ENCODE peak calls at places on chromosomes 1 and 21, in eight cellular contexts. I, P, V, O, J, C, U and F are unnamed samples.

GRCh38 chr1:68269637-68270430 is 37.5 kb upstream of the WLS start:
- DNase-seq in I (no peak), P (peak; percentile 39), V (no peak), O (no peak), J (peak; percentile 62), C (no peak), U (peak; percentile 25), F (no peak)

GRCh38 chr1:237492359-237492758 is 398.4 kb downstream of the ZP4 start:
- DNase-seq in I (no peak), P (no peak), V (no peak), O (peak; percentile 4), J (no peak), C (no peak), U (no peak), F (no peak)

GRCh38 chr1:180231506-180232420 is 1.7 kb downstream of the LHX4 start:
- DNase-seq in I (no peak), P (no peak), V (peak; percentile 41), O (peak; percentile 56), J (peak; percentile 45), C (no peak), U (peak; percentile 32), F (peak; percentile 42)

GRCh38 chr1:150106331-150106730 is 38.8 kb downstream of the VPS45 start:
- DNase-seq in I (no peak), P (no peak), V (no peak), O (no peak), J (peak; percentile 29), C (no peak), U (no peak), F (no peak)

GRCh38 chr21:30942192-30942591 is 60.8 kb upstream of the KRTAP11-1 start:
- DNase-seq in I (no peak), P (no peak), V (no peak), O (no peak), J (no peak), C (no peak), U (no peak), F (no peak)

GRCh38 chr1:200273305-200273704 is 136.5 kb downstream of the ZNF281 start:
- DNase-seq in I (no peak), P (no peak), V (no peak), O (no peak), J (no peak), C (no peak), U (no peak), F (no peak)

GRCh38 chr1:42684139-42684538 is 1.9 kb downstream of the YBX1 start:
- DNase-seq in I (peak; percentile 12), P (no peak), V (no peak), O (peak; percentile 36), J (peak; percentile 16), C (no peak), U (peak; percentile 14), F (no peak)

GRCh38 chr1:14115976-14116375 is 416.0 kb downstream of the PRDM2 start:
- DNase-seq in I (no peak), P (no peak), V (no peak), O (no peak), J (no peak), C (no peak), U (no peak), F (no peak)

GRCh38 chr21:23578027-23578426 is 2029.3 kb downstream of the MRPL39 start:
- DNase-seq in I (no peak), P (no peak), V (no peak), O (no peak), J (no peak), C (no peak), U (no peak), F (no peak)

GRCh38 chr1:22600071-22600816 is 36.2 kb upstream of the C1QA start:
- DNase-seq in I (no peak), P (no peak), V (no peak), O (no peak), J (no peak), C (no peak), U (no peak), F (no peak)

GRCh38 chr1:178688244-178688643 is 36.8 kb upstream of the RALGPS2 start:
- DNase-seq in I (no peak), P (no peak), V (no peak), O (no peak), J (peak; percentile 26), C (no peak), U (peak; percentile 83), F (no peak)

GRCh38 chr1:106063510-106063909 is 993.0 kb upstream of the PRMT6 start:
- DNase-seq in I (no peak), P (no peak), V (no peak), O (no peak), J (no peak), C (no peak), U (no peak), F (no peak)

GRCh38 chr1:59139396-59139795 is 157.5 kb upstream of the FGGY start:
- DNase-seq in I (no peak), P (no peak), V (no peak), O (no peak), J (no peak), C (no peak), U (no peak), F (no peak)

GRCh38 chr1:203216274-203217138 is 13.0 kb downstream of the CHIT1 start:
- DNase-seq in I (peak; percentile 77), P (peak; percentile 14), V (peak; percentile 73), O (peak; percentile 75), J (peak; percentile 64), C (peak; percentile 81), U (peak; percentile 84), F (peak; percentile 77)

GRCh38 chr1:26351591-26352337 is 2.2 kb downstream of the CRYBG2 start:
- DNase-seq in I (no peak), P (no peak), V (peak; percentile 40), O (no peak), J (peak; percentile 65), C (no peak), U (no peak), F (no peak)

GRCh38 chr1:110734146-110734680 is 59.5 kb upstream of the KCNA3 start:
- DNase-seq in I (no peak), P (no peak), V (no peak), O (no peak), J (no peak), C (no peak), U (no peak), F (no peak)

GRCh38 chr1:205930698-205931330 is 12.4 kb downstream of the SLC26A9 start:
- DNase-seq in I (no peak), P (no peak), V (no peak), O (no peak), J (no peak), C (no peak), U (peak; percentile 79), F (no peak)

GRCh38 chr1:236800002-236800620 is 5.0 kb downstream of the MTR start:
- DNase-seq in I (no peak), P (no peak), V (no peak), O (peak; percentile 16), J (peak; percentile 24), C (no peak), U (no peak), F (no peak)

GRCh38 chr1:233780049-233780448 is 124.4 kb upstream of the SLC35F3 start:
- DNase-seq in I (no peak), P (no peak), V (no peak), O (no peak), J (no peak), C (no peak), U (no peak), F (no peak)

GRCh38 chr1:33802268-33802667 is 61.6 kb upstream of the HMGB4 start:
- DNase-seq in I (no peak), P (no peak), V (no peak), O (no peak), J (no peak), C (no peak), U (no peak), F (no peak)

GRCh38 chr1:109201123-109201703 is 12.5 kb upstream of the SARS1 start:
- DNase-seq in I (peak; percentile 54), P (peak; percentile 58), V (peak; percentile 33), O (peak; percentile 39), J (peak; percentile 96), C (peak; percentile 73), U (peak; percentile 90), F (peak; percentile 75)

GRCh38 chr1:117754061-117754969 is 148.5 kb downstream of the TENT5C start:
- DNase-seq in I (peak; percentile 67), P (peak; percentile 16), V (peak; percentile 68), O (peak; percentile 59), J (peak; percentile 59), C (peak; percentile 55), U (peak; percentile 77), F (peak; percentile 60)
- TF ChIP-seq CTCF in I (peak; percentile 81), P (peak; percentile 80), V (peak; percentile 67), O (peak; percentile 67), J (peak; percentile 66), C (peak; percentile 52), U (peak; percentile 74), F (peak; percentile 69)

DNA sequence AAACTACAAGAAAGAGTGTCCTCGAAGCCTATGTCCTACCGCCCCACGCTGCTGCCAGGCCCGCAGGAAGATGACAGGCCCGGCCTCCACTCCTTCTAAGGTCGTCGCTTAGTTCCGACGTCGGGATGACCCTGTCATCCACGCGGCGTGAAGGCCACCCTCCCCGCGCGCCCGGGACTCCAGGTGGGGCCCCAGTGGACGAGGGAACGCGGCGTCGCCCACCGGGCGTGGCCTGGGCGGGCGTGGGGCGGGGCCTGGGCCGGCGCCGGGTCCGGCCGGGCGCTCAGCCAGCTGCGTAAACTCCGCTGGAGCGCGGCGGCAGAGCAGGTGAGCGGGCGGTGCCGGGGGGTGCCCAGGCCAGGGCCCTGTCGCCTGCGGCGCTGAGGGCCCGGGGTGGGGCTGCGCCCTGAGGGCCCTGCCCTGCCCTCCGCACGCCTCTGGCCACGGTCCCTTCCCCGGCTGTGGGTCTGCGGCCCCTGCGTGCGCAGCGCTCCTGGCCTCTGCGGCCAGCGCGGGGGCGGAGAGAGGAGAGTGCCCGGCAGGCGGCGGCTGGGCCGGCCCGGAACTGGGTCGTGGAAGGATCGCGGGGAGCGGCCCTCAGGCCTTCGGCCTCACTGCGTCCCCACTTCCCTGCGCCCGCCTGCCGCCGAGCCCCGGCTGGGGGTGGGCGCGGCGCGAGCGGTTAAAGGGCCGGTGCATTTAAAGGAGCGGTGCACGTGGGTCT is at the start of gene PSEN2:
- DNase-seq in I (peak; percentile 41), P (no peak), V (peak; percentile 78), O (peak; percentile 78), J (peak; percentile 28), C (peak; percentile 90), U (peak; percentile 41), F (peak; percentile 88)
- TF ChIP-seq CTCF in I (peak; percentile 43), P (no peak), V (no peak), O (peak; percentile 4), J (peak; percentile 31), C (no peak), U (peak; percentile 25), F (no peak)

DNA sequence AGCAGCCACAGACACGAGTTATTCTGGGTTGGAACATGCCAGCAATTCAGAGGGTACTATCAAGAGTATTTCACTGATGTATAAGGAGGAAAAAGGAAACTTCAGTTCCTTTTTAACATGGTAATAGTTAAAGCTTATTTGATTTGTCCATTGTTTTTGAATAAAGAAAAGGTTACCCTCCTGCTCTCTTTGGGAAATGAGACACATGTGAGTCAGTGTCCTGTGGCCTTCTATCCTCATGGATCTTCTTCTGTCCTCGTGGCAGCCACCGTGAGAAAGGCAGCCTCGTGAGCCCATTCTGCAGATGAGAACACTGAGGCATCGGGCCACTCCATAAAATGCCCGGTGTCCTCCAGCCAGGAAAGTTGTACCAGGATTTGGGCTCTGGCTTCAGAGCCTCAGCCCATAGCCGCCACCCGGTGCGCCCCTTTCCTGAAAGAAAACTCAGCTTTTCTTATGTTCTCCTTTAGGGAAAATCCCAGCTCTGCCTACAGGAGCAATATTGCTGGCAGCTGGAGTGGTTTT is 24.8 kb downstream of the KCNAB2 start:
- DNase-seq in I (no peak), P (no peak), V (no peak), O (no peak), J (no peak), C (no peak), U (no peak), F (no peak)
- TF ChIP-seq CTCF in I (no peak), P (no peak), V (no peak), O (no peak), J (no peak), C (no peak), U (no peak), F (no peak)

GRCh38 chr1:24779689-24780464 is 34.6 kb downstream of the CLIC4 start:
- DNase-seq in I (no peak), P (no peak), V (no peak), O (no peak), J (no peak), C (no peak), U (peak; percentile 25), F (no peak)
- TF ChIP-seq CTCF in I (no peak), P (no peak), V (no peak), O (no peak), J (no peak), C (no peak), U (no peak), F (no peak)